ENCODE peak calls at places on chromosome 15, in ten cellular contexts. G is stomach; F is GM23248; W is heart left ventricle; Z is iPS DF 6.9; T is spleen; N is testis; P is A549; O is left lung; D is CD4-positive, alpha-beta memory T cell. Q is an unnamed sample. For H3K4me1, the result is how much of the 10 kb centered on the place peaks cover.

GRCh38 chr15:78302579-78302978 is 3.2 kb upstream of the SKIC8 start:
- DNase-seq in D (no peak), G (no peak), Z (no peak), F (peak), P (no peak), N (no peak), T (no peak), O (no peak), W (no peak), Q (no peak)

GRCh38 chr15:76199106-76200082 is 111.9 kb downstream of the ETFA start:
- DNase-seq in O (peak), F (peak), W (peak), T (no peak), P (no peak), N (no peak), Z (no peak), G (no peak), D (no peak), Q (peak)

GRCh38 chr15:80105193-80105984 is 45.9 kb downstream of the ZFAND6 start:
- DNase-seq in W (no peak), F (peak), Z (no peak), P (no peak), O (no peak), D (no peak), N (no peak), T (no peak), G (no peak), Q (no peak)

GRCh38 chr15:55965091-55965490 is 28.3 kb downstream of the NEDD4 start:
- DNase-seq in P (no peak), O (no peak), N (no peak), G (no peak), F (no peak), W (no peak), D (no peak), Z (no peak), T (no peak), Q (no peak)

GRCh38 chr15:57903626-57904025 is 161.9 kb downstream of the ALDH1A2 start:
- DNase-seq in O (no peak), Z (no peak), N (no peak), W (no peak), G (no peak), D (no peak), T (no peak), P (no peak), F (no peak), Q (no peak)

GRCh38 chr15:40441012-40441735 is 421 bp downstream of the BAHD1 start:
- DNase-seq in D (no peak), O (no peak), P (no peak), G (no peak), W (peak), F (peak), T (peak), N (no peak), Z (no peak), Q (no peak)

GRCh38 chr15:55914446-55914845 is 79.0 kb downstream of the NEDD4 start:
- DNase-seq in T (no peak), N (no peak), G (no peak), P (no peak), O (no peak), D (no peak), Z (no peak), W (no peak), F (peak), Q (no peak)

GRCh38 chr15:64754663-64755426 is 20.5 kb downstream of the RBPMS2 start:
- DNase-seq in F (no peak), W (peak), G (no peak), O (no peak), N (no peak), Z (no peak), P (no peak), T (no peak), D (no peak), Q (no peak)

GRCh38 chr15:63539517-63539916 is 35.1 kb downstream of the USP3 start:
- DNase-seq in G (peak), W (peak), T (no peak), Z (no peak), P (no peak), D (no peak), O (no peak), N (no peak), F (no peak), Q (no peak)

GRCh38 chr15:62528505-62528904 is 363.4 kb upstream of the C2CD4B start:
- DNase-seq in N (no peak), O (no peak), T (no peak), G (no peak), F (no peak), Z (no peak), W (no peak), P (peak), D (no peak), Q (no peak)

GRCh38 chr15:53193149-53193548 is 403.0 kb upstream of the ONECUT1 start:
- DNase-seq in T (no peak), Z (no peak), F (peak), W (no peak), D (no peak), G (no peak), N (no peak), O (no peak), P (peak), Q (no peak)

GRCh38 chr15:72342385-72342784 is 22.4 kb upstream of the CELF6 start:
- DNase-seq in G (peak), D (peak), N (peak), T (no peak), W (no peak), O (no peak), P (peak), Z (peak), F (peak), Q (peak)

GRCh38 chr15:81886586-81886985 is 159.2 kb downstream of the MEX3B start:
- DNase-seq in Z (no peak), W (no peak), D (no peak), G (no peak), T (no peak), F (no peak), P (no peak), N (no peak), O (no peak), Q (no peak)

GRCh38 chr15:48005077-48005476 is 115.7 kb upstream of the SLC24A5 start:
- DNase-seq in N (no peak), P (no peak), G (no peak), F (no peak), W (no peak), D (no peak), T (no peak), O (no peak), Z (no peak), Q (no peak)

GRCh38 chr15:95495033-95495541 is 835.4 kb upstream of the NR2F2 start:
- DNase-seq in G (peak), N (peak), W (no peak), O (no peak), P (no peak), T (no peak), D (no peak), Z (no peak), F (peak), Q (peak)

GRCh38 chr15:74785716-74786032 is 3.8 kb downstream of the CSK start:
- DNase-seq in G (no peak), W (no peak), N (no peak), Z (no peak), T (peak), F (no peak), P (no peak), O (no peak), D (peak), Q (no peak)

GRCh38 chr15:60620707-60621106 is 141.8 kb upstream of the ICE2 start:
- DNase-seq in T (no peak), N (no peak), G (no peak), W (no peak), Z (no peak), D (no peak), O (peak), F (peak), P (no peak), Q (peak)

GRCh38 chr15:98800437-98801233 is 152.3 kb downstream of the IGF1R start:
- DNase-seq in W (peak), T (no peak), Z (peak), G (peak), O (peak), F (peak), N (peak), P (peak), D (no peak), Q (peak)

GRCh38 chr15:63474810-63475316 is 29.5 kb upstream of the USP3 start:
- DNase-seq in P (peak), Z (no peak), O (no peak), G (peak), F (peak), D (no peak), W (no peak), N (no peak), T (peak), Q (no peak)

GRCh38 chr15:42239528-42240245 is 31.6 kb upstream of the VPS39 start:
- DNase-seq in G (no peak), W (no peak), Z (no peak), O (no peak), D (no peak), F (peak), P (no peak), N (no peak), T (no peak), Q (no peak)

GRCh38 chr15:58380280-58380945 is 51.4 kb upstream of the LIPC start:
- DNase-seq in Z (no peak), G (no peak), O (no peak), W (no peak), P (no peak), T (no peak), N (no peak), D (no peak), F (no peak), Q (peak)

GRCh38 chr15:83559310-83559966 is 94.5 kb upstream of the ADAMTSL3 start:
- DNase-seq in T (no peak), O (no peak), F (peak), Z (peak), W (peak), G (peak), D (peak), P (peak), N (peak), Q (peak)

GRCh38 chr15:67035886-67036285 is 29.5 kb upstream of the SMAD3 start:
- DNase-seq in W (no peak), T (no peak), Z (no peak), F (peak), O (no peak), P (no peak), G (no peak), N (no peak), D (no peak), Q (no peak)

GRCh38 chr15:29132786-29133185 is 136.8 kb downstream of the NSMCE3 start:
- DNase-seq in F (no peak), Z (no peak), G (no peak), W (no peak), P (no peak), T (peak), O (no peak), D (no peak), N (no peak), Q (no peak)

GRCh38 chr15:62254137-62254934 is 89.3 kb upstream of the C2CD4B start:
- DNase-seq in D (peak), G (peak), O (peak), P (peak), W (peak), T (peak), Z (peak), N (peak), F (peak), Q (peak)

GRCh38 chr15:53522878-53523455 is 236.5 kb downstream of the WDR72 start:
- DNase-seq in O (no peak), W (peak), Z (no peak), G (no peak), F (no peak), N (no peak), P (no peak), D (no peak), T (no peak), Q (peak)

GRCh38 chr15:31082771-31083393 is 18.6 kb downstream of the TRPM1 start:
- DNase-seq in P (no peak), D (no peak), T (no peak), F (no peak), G (peak), W (no peak), O (no peak), Z (no peak), N (no peak), Q (no peak)

GRCh38 chr15:78838480-78838879 is 27.2 kb upstream of the ADAMTS7 start:
- DNase-seq in D (no peak), Z (no peak), O (no peak), F (peak), G (no peak), W (no peak), P (no peak), T (no peak), N (no peak), Q (peak)

GRCh38 chr15:55357774-55358173 is 38.8 kb downstream of the PIGB start:
- DNase-seq in D (no peak), O (no peak), Z (no peak), G (no peak), F (peak), W (no peak), N (no peak), T (no peak), P (no peak), Q (no peak)

GRCh38 chr15:48721061-48721810 is 75.7 kb upstream of the FBN1 start:
- DNase-seq in T (no peak), Z (no peak), D (no peak), O (no peak), W (no peak), P (no peak), G (no peak), N (no peak), F (peak), Q (no peak)

GRCh38 chr15:33283603-33284002 is 27.2 kb upstream of the RYR3 start:
- DNase-seq in O (no peak), N (no peak), W (no peak), G (no peak), Z (no peak), P (no peak), T (no peak), D (no peak), F (no peak), Q (no peak)

GRCh38 chr15:77547801-77548607 is 84.7 kb downstream of the LINGO1 start:
- DNase-seq in W (peak), F (no peak), T (no peak), P (no peak), N (no peak), Z (no peak), D (no peak), G (no peak), O (no peak), Q (no peak)

GRCh38 chr15:28909958-28910500 is 24.3 kb downstream of the APBA2 start:
- DNase-seq in W (no peak), O (peak), F (no peak), T (peak), D (no peak), Z (no peak), N (no peak), G (no peak), P (no peak), Q (no peak)

GRCh38 chr15:42736178-42736792 is 643 bp downstream of the CDAN1 start:
- DNase-seq in W (no peak), P (no peak), T (no peak), G (no peak), D (peak), F (peak), O (no peak), Z (no peak), N (no peak), Q (peak)

GRCh38 chr15:48602358-48603122 is 43.0 kb downstream of the FBN1 start:
- DNase-seq in D (no peak), F (peak), T (no peak), W (no peak), G (no peak), O (no peak), P (no peak), Z (no peak), N (no peak), Q (no peak)

GRCh38 chr15:73996267-73996666 is 1.8 kb downstream of the PML start:
- DNase-seq in Z (no peak), G (no peak), N (no peak), T (no peak), D (no peak), P (no peak), W (no peak), F (peak), O (no peak), Q (no peak)

GRCh38 chr15:78201281-78202190 is 32.8 kb downstream of the ACSBG1 start:
- DNase-seq in O (no peak), P (no peak), N (peak), Z (no peak), T (no peak), D (no peak), F (no peak), W (no peak), G (peak), Q (no peak)

GRCh38 chr15:88450125-88450798 is 16.9 kb downstream of the MRPL46 start:
- DNase-seq in P (peak), O (no peak), N (peak), T (peak), D (peak), W (peak), G (peak), Z (peak), F (peak), Q (peak)

GRCh38 chr15:66252411-66253295 is 897 bp downstream of the MEGF11 start:
- DNase-seq in W (peak), F (peak), P (peak), D (peak), O (no peak), T (peak), N (peak), Z (no peak), G (peak), Q (peak)

GRCh38 chr15:68609618-68610017 is 30.8 kb downstream of the CORO2B start:
- DNase-seq in O (no peak), T (no peak), F (peak), Z (no peak), N (peak), P (no peak), G (no peak), D (no peak), W (peak), Q (peak)
- H3K27ac ChIP-seq in O (no peak), T (no peak), F (no peak), Z (no peak), N (no peak), P (no peak), G (peak), D (no peak), W (peak), Q (peak)

DNA sequence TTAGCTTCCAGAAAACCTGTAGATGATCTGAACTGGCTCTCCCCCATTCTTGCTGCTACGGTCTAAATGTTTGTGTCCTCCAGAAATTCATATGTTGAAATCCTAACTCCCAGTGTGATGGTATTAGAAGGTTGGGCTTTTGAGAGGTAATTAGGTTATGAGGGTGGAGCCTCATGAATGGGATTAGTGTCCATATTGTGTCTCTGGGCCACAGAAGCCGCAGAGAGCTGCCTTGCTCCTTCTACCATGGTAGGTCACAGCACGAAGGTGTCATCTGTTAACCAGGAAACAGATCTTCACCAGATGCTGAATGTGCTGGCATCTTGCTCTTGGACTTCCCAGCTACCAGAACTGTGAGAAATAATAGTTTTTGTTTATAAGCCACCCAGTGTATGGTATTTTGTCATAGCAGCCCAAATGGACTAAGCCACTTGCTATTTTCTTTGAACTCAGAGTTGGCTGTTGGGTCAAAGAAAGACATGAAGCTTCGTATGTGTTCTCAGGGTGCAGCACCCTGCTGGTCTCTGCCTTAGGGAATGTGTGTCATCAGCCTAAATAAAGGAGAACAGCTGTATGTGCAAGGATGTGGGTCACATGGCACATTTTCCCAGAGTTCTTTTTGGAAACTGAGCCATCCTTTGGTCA is 317.5 kb upstream of the SLCO3A1 start:
- DNase-seq in F (peak), G (no peak), Z (no peak), P (peak), T (no peak), O (no peak), D (no peak), W (no peak), N (no peak), Q (no peak)
- H3K4me1 ChIP-seq in F (under half), G (under half), Z (under half), P (under half), T (under half), O (under half), D (under half), W (under half), N (under half), Q (under half)

GRCh38 chr15:92047900-92048299 is 194.4 kb downstream of the SLCO3A1 start:
- DNase-seq in D (no peak), N (no peak), O (no peak), G (no peak), W (no peak), F (no peak), Z (no peak), T (no peak), P (no peak), Q (no peak)

GRCh38 chr15:92048739-92049138 is 195.2 kb downstream of the SLCO3A1 start:
- DNase-seq in T (no peak), G (no peak), D (no peak), O (no peak), P (no peak), W (no peak), F (no peak), Z (no peak), N (no peak), Q (no peak)

GRCh38 chr15:92049290-92050008 is 195.9 kb downstream of the SLCO3A1 start:
- DNase-seq in O (no peak), Z (no peak), P (no peak), D (no peak), N (no peak), G (no peak), F (no peak), T (no peak), W (no peak), Q (no peak)

GRCh38 chr15:92043283-92043682 is 189.8 kb downstream of the SLCO3A1 start:
- DNase-seq in O (no peak), W (no peak), D (no peak), G (no peak), P (no peak), N (no peak), F (no peak), Z (no peak), T (no peak), Q (no peak)

DNA sequence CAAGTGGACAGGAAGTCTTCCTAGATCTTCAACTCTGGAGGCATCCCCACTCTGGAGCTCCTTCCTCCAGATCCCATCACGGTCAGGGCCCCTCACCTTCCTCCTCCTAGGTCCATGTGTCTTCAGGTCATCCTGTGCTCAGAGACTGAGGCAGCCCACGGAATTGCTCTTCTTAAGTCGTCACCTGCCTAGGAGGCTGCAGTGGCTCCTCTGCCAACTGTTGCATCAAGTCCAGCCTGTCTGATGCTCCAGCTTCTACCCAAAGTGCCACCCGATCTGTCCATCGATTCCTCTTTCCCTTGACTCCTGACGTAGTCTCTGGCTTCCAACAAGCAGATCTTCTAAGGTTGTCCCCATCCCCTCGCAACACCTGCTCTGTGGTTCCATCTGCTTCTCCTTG is 191.0 kb downstream of the SLCO3A1 start:
- DNase-seq in F (no peak), G (no peak), W (no peak), P (no peak), Z (no peak), O (no peak), T (no peak), N (no peak), D (no peak), Q (no peak)
- H3K4me3 ChIP-seq in F (no peak), G (no peak), W (no peak), P (no peak), Z (no peak), O (no peak), T (no peak), N (no peak), D (no peak), Q (no peak)

DNA sequence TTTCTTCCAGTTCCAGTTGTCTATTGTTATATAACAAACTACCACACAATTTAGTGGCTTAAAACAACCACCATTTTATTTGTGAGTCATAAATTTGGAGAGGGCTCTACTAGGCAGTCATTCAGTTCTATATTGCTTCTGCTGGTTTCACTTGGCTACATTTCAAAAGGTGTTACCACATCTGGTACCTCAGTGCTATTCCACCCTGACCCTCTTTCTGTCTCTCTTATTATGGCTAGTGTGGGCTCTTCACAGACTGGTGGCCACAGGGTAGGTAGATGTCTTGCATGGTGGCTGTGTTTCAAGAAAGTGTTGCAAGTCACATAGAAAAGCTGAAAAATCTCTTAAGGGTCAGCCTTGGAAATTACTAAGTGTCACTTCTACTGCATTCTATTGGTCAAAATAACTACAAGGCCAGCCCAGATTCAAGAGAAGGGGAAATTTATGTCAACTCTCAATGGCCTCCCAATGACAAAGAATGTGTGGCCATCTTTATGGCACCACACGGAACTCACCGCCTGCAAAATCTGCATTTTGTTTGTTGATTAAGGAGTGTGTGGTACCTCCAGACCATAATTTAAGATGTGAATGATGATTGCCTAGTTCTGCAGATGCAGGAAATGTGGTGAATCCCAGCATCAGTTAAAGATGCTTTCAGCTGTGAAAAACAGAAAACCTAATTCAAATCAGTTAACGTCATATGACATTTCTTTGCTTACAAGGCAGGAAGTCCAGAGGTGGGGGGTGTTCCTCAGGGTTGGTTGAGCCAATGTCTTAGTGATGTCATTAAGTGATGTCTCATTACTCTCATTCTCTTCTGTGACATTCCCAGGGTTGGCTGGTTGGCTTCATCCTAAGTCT is 105.8 kb upstream of the RASGRP1 start:
- DNase-seq in P (no peak), N (no peak), F (peak), T (no peak), W (no peak), Z (no peak), D (peak), G (no peak), O (no peak), Q (no peak)
- H3K27ac ChIP-seq in P (no peak), N (no peak), F (no peak), T (peak), W (no peak), Z (no peak), D (peak), G (peak), O (no peak), Q (no peak)